ENCODE peak calls at places on chromosome 16, in four cellular contexts. P is H1, E is mesenchymal stem cell, T is neuronal stem cell. J is an unnamed sample.
A peak's percentile ranks its signal among the peaks of the same experiment; 100 is the strongest.

GRCh38 chr16:31409433-31409832 is 16.3 kb downstream of the ITGAD start:
- DNase-seq in P (no peak), E (peak; percentile 12), T (no peak), J (peak; percentile 88)

GRCh38 chr16:70349783-70350182 is 3.1 kb downstream of the DDX19A start:
- DNase-seq in P (no peak), E (no peak), T (no peak), J (no peak)

GRCh38 chr16:268141-269053 is 7.3 kb downstream of the RGS11 start:
- DNase-seq in P (no peak), E (no peak), T (no peak), J (peak; percentile 17)

GRCh38 chr16:89895482-89896250 is 22.3 kb downstream of the TCF25 start:
- DNase-seq in P (no peak), E (no peak), T (no peak), J (no peak)

GRCh38 chr16:72800524-72800923 is 247.4 kb downstream of the ZFHX3 start:
- DNase-seq in P (no peak), E (no peak), T (no peak), J (no peak)

GRCh38 chr16:29893553-29893952 is 5.8 kb downstream of the SEZ6L2 start:
- DNase-seq in P (no peak), E (no peak), T (no peak), J (peak; percentile 4)

GRCh38 chr16:24838554-24839266 is 7.1 kb upstream of the SLC5A11 start:
- DNase-seq in P (no peak), E (peak; percentile 54), T (no peak), J (no peak)

GRCh38 chr16:59356709-59357108 is 622.6 kb upstream of the GOT2 start:
- DNase-seq in P (no peak), E (no peak), T (no peak), J (no peak)

GRCh38 chr16:89334461-89334860 is 117.0 kb downstream of the ZNF778 start:
- DNase-seq in P (no peak), E (no peak), T (no peak), J (no peak)

GRCh38 chr16:59971264-59971663 is 1237.1 kb upstream of the GOT2 start:
- DNase-seq in P (no peak), E (no peak), T (no peak), J (no peak)

GRCh38 chr16:14186007-14186953 is 115.2 kb downstream of the MRTFB start:
- DNase-seq in P (peak; percentile 13), E (peak; percentile 97), T (peak; percentile 38), J (peak; percentile 33)

GRCh38 chr16:56354016-56354415 is 71.3 kb downstream of the AMFR start:
- DNase-seq in P (no peak), E (no peak), T (no peak), J (no peak)

GRCh38 chr16:31181102-31181830 is 1.3 kb downstream of the FUS start:
- DNase-seq in P (no peak), E (peak; percentile 46), T (peak; percentile 20), J (peak; percentile 42)

GRCh38 chr16:50497592-50497991 is 50.6 kb upstream of the NKD1 start:
- DNase-seq in P (no peak), E (no peak), T (no peak), J (no peak)

GRCh38 chr16:23518435-23518891 is 8.2 kb upstream of the GGA2 start:
- DNase-seq in P (no peak), E (no peak), T (no peak), J (no peak)

GRCh38 chr16:630024-630814 is 566 bp upstream of the WFIKKN1 start:
- DNase-seq in P (no peak), E (no peak), T (no peak), J (no peak)

GRCh38 chr16:66260522-66261290 is 105.8 kb upstream of the CDH5 start:
- DNase-seq in P (no peak), E (no peak), T (no peak), J (no peak)

GRCh38 chr16:47611848-47612493 is 150.8 kb downstream of the PHKB start:
- DNase-seq in P (no peak), E (no peak), T (no peak), J (no peak)

GRCh38 chr16:17105239-17105721 is 365.5 kb downstream of the XYLT1 start:
- DNase-seq in P (no peak), E (no peak), T (no peak), J (no peak)

GRCh38 chr16:80948886-80949502 is 57.7 kb downstream of the CMC2 start:
- DNase-seq in P (no peak), E (no peak), T (peak; percentile 59), J (peak; percentile 65)

GRCh38 chr16:2519711-2520080 is 475 bp upstream of the AMDHD2 start:
- DNase-seq in P (no peak), E (no peak), T (no peak), J (no peak)

GRCh38 chr16:63890072-63890471 is 1231.8 kb downstream of the CDH11 start:
- DNase-seq in P (no peak), E (peak; percentile 27), T (no peak), J (no peak)

GRCh38 chr16:974606-975312 is 4.0 kb upstream of the LMF1 start:
- DNase-seq in P (no peak), E (no peak), T (no peak), J (no peak)

GRCh38 chr16:86565181-86565631 is 1.4 kb upstream of the FOXC2 start:
- DNase-seq in P (no peak), E (no peak), T (no peak), J (no peak)
- H2AFZ ChIP-seq in P (no peak overlapping the region), E (no peak overlapping the region), T (peak overlapping the region; percentile 49), J (no peak overlapping the region)

GRCh38 chr16:11094838-11095565 is 150.6 kb downstream of the CLEC16A start:
- DNase-seq in P (no peak), E (peak; percentile 32), T (no peak), J (no peak)

GRCh38 chr16:11094075-11094593 is 149.8 kb downstream of the CLEC16A start:
- DNase-seq in P (no peak), E (peak; percentile 79), T (no peak), J (peak; percentile 20)

GRCh38 chr16:11092788-11093577 is 148.6 kb downstream of the CLEC16A start:
- DNase-seq in P (no peak), E (no peak), T (no peak), J (no peak)

GRCh38 chr16:11095935-11096334 is 151.6 kb downstream of the CLEC16A start:
- DNase-seq in P (no peak), E (no peak), T (no peak), J (no peak)

DNA sequence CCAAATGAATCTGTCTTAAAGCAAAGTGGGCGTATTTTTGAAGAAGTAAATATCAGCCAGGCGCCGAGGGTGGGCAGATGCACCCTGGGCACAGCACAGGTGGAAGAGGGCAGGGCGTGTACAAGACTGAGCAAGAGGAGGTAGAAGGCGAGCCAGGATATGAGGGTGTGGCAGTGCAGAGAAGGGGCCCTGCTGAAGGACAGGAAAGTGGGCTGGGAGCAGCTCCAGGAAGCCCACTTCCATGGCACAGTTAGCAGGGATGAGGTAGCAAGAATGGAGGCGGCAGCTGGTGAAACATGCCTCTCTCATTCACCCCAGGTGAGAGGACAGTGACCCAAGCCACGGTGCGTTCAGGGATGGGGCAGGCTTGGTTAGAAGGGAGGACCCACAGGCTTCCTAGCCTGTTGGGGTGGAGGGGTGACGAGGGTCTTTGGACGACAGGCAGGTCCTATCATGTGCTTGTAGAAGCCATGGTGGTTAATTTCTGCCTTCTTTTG is 149.3 kb downstream of the CLEC16A start:
- DNase-seq in P (no peak), E (no peak), T (no peak), J (no peak)
- H2BK5ac ChIP-seq in P (no peak overlapping the region), E (no peak overlapping the region), T (peak overlapping the region; percentile 43), J (no peak overlapping the region)

GRCh38 chr16:55351936-55352335 is 27.9 kb downstream of the IRX6 start:
- DNase-seq in P (no peak), E (no peak), T (no peak), J (no peak)
- H3K4ac ChIP-seq in P (no peak overlapping the region), E (no peak overlapping the region), T (no peak overlapping the region), J (no peak overlapping the region)

GRCh38 chr16:18931756-18932155 is 5.5 kb upstream of the SMG1 start:
- DNase-seq in P (no peak), E (no peak), T (no peak), J (no peak)
- H2AFZ ChIP-seq in P (no peak overlapping the region), E (no peak overlapping the region), T (no peak overlapping the region), J (no peak overlapping the region)

GRCh38 chr16:12959072-12959471 is 57.7 kb downstream of the SHISA9 start:
- DNase-seq in P (no peak), E (no peak), T (no peak), J (no peak)

GRCh38 chr16:12961621-12962020 is 60.2 kb downstream of the SHISA9 start:
- DNase-seq in P (no peak), E (no peak), T (no peak), J (no peak)

GRCh38 chr16:12964466-12964865 is 63.1 kb downstream of the SHISA9 start:
- DNase-seq in P (no peak), E (no peak), T (no peak), J (no peak)
- H2BK5ac ChIP-seq in P (no peak overlapping the region), E (no peak overlapping the region), T (no peak overlapping the region), J (no peak overlapping the region)

J was measured in trophoblast cell.